ENCODE peak calls at places on chromosomes 6 and 20, in four cellular contexts. O is psoas muscle, U is uterus, S is AG04450. X is an unnamed sample.

GRCh38 chr6:109059591-109060021 is 35.0 kb downstream of the SESN1 start:
- DNase-seq in S (no peak), O (no peak), U (no peak), X (no peak)

GRCh38 chr6:48826884-48827701 is 636.0 kb downstream of the MMUT start:
- DNase-seq in S (peak; percentile 67), O (no peak), U (no peak), X (no peak)

GRCh38 chr20:6122873-6123649 is at the start of gene FERMT1:
- DNase-seq in U (peak; percentile 55), O (peak; percentile 64), S (no peak), X (peak; percentile 66)

GRCh38 chr6:152094992-152095592 is 287.6 kb downstream of the ESR1 start:
- DNase-seq in O (peak; percentile 91), S (peak; percentile 98), U (peak; percentile 82), X (peak; percentile 67)

GRCh38 chr20:49344975-49345374 is 67.1 kb upstream of the ZNFX1 start:
- DNase-seq in O (peak; percentile 82), U (peak; percentile 76), S (peak; percentile 78), X (no peak)

GRCh38 chr6:87706187-87706966 is 4.3 kb upstream of the AKIRIN2 start:
- DNase-seq in S (no peak), U (no peak), O (no peak), X (no peak)

GRCh38 chr6:156984178-156984738 is 207.1 kb downstream of the ARID1B start:
- DNase-seq in S (no peak), U (no peak), O (no peak), X (no peak)

GRCh38 chr20:44701116-44701865 is 13.9 kb upstream of the CCN5 start:
- DNase-seq in O (no peak), S (no peak), U (no peak), X (no peak)

GRCh38 chr20:1761116-1761515 is 103.5 kb upstream of the SIRPG start:
- DNase-seq in O (no peak), U (no peak), S (peak; percentile 42), X (no peak)

GRCh38 chr20:59729476-59729875 is 125.1 kb downstream of the PHACTR3 start:
- DNase-seq in S (no peak), O (no peak), U (no peak), X (no peak)

GRCh38 chr6:10511477-10511876 is 9.7 kb upstream of the GCNT2 start:
- DNase-seq in S (no peak), U (no peak), O (no peak), X (no peak)

GRCh38 chr6:43578748-43579147 is 2.8 kb downstream of the POLH start:
- DNase-seq in U (no peak), O (no peak), S (no peak), X (no peak)

GRCh38 chr6:169722362-169723199 is 1.7 kb downstream of the PHF10 start:
- DNase-seq in O (peak; percentile 63), S (peak; percentile 18), U (peak; percentile 26), X (peak; percentile 64)

GRCh38 chr6:18343741-18344140 is 43.4 kb upstream of the RNF144B start:
- DNase-seq in S (peak; percentile 55), U (no peak), O (no peak), X (no peak)

GRCh38 chr6:132165677-132166076 is 214.5 kb upstream of the CCN2 start:
- DNase-seq in U (no peak), S (no peak), O (no peak), X (no peak)

GRCh38 chr6:128848169-128848935 is 34.6 kb upstream of the LAMA2 start:
- DNase-seq in S (no peak), O (no peak), U (no peak), X (no peak)